ENCODE peak calls at places on chromosomes 4 and X, in five cellular contexts. X is NCI-H774; E is stimulated activated CD4-positive, alpha-beta T cell treated with anti-CD3 and anti-CD28 coated beads, Interleukin-4, amount 100 ng/mL, for 48 hours; N is immature natural killer cell; U is GM23248. B is an unnamed sample.

GRCh38 chrX:38275615-38276014 is 51.7 kb downstream of the RPGR start:
- DNase-seq in X (no peak), N (no peak), U (peak; percentile 90), E (no peak), B (no peak)

GRCh38 chr4:98521486-98521885 is 136.9 kb downstream of the TSPAN5 start:
- DNase-seq in N (no peak), X (no peak), U (no peak), E (no peak), B (no peak)

GRCh38 chr4:147157860-147158701 is 212.4 kb upstream of the TTC29 start:
- DNase-seq in N (no peak), E (no peak), X (no peak), U (peak; percentile 40), B (peak; percentile 27)

GRCh38 chrX:42085836-42086235 is 162.5 kb upstream of the CASK start:
- DNase-seq in E (no peak), X (no peak), N (no peak), U (no peak), B (no peak)

GRCh38 chr4:81052119-81053068 is 21.9 kb downstream of the BMP3 start:
- DNase-seq in X (peak; percentile 22), N (peak; percentile 37), U (peak; percentile 61), E (no peak), B (peak; percentile 75)

GRCh38 chr4:125011646-125012045 is 299.1 kb upstream of the ANKRD50 start:
- DNase-seq in E (no peak), U (peak; percentile 10), X (no peak), N (no peak), B (no peak)

GRCh38 chr4:11397819-11398610 is 30.7 kb downstream of the HS3ST1 start:
- DNase-seq in X (no peak), E (no peak), N (no peak), U (no peak), B (no peak)

GRCh38 chr4:158496030-158496741 is 25.5 kb upstream of the RXFP1 start:
- DNase-seq in U (peak; percentile 4), X (peak; percentile 7), E (peak; percentile 5), N (no peak), B (peak; percentile 72)

GRCh38 chr4:6560416-6561172 is 14.4 kb upstream of the MAN2B2 start:
- DNase-seq in X (no peak), U (peak; percentile 71), E (no peak), N (no peak), B (no peak)

GRCh38 chr4:168981460-168981859 is 28.6 kb downstream of the CBR4 start:
- DNase-seq in N (no peak), X (no peak), U (peak; percentile 19), E (no peak), B (no peak)

GRCh38 chr4:152652102-152652501 is 27.7 kb downstream of the TMEM154 start:
- DNase-seq in N (no peak), E (no peak), U (no peak), X (no peak), B (no peak)

GRCh38 chr4:13143234-13143633 is 340.9 kb downstream of the RAB28 start:
- DNase-seq in X (no peak), U (no peak), E (no peak), N (no peak), B (no peak)

GRCh38 chr4:75135068-75135825 is 202.3 kb downstream of the PARM1 start:
- DNase-seq in U (no peak), N (no peak), E (no peak), X (no peak), B (no peak)

GRCh38 chr4:100848865-100849264 is 331.0 kb upstream of the EMCN start:
- DNase-seq in N (no peak), X (no peak), E (no peak), U (no peak), B (peak; percentile 29)

GRCh38 chrX:98194036-98194435 is 1310.3 kb downstream of the RPA4 start:
- DNase-seq in X (no peak), U (no peak), N (no peak), E (no peak), B (no peak)

GRCh38 chr4:44210750-44211149 is 237.9 kb downstream of the KCTD8 start:
- DNase-seq in U (no peak), X (no peak), E (no peak), N (no peak), B (no peak)

GRCh38 chr4:186002853-186003252 is 66.1 kb upstream of the TLR3 start:
- DNase-seq in N (no peak), X (no peak), E (no peak), U (no peak), B (no peak)